ENCODE peak calls at places on chromosomes 5 and 9, in nine cellular contexts. U, O, P, E, F, Z, B, L and A are unnamed samples.

GRCh38 chr5:172731286-172732073 is 39.5 kb downstream of the DUSP1 start:
- DNase-seq in U (no peak), O (no peak), P (no peak), E (no peak), F (no peak), Z (peak), B (no peak), L (peak), A (no peak)

GRCh38 chr5:138336952-138337684 is 948 bp upstream of the FAM53C start:
- DNase-seq in U (no peak), O (no peak), P (no peak), E (no peak), F (no peak), Z (peak), B (peak), L (no peak), A (peak)

GRCh38 chr5:35822541-35822940 is 34.1 kb upstream of the IL7R start:
- DNase-seq in U (no peak), O (no peak), P (no peak), E (no peak), F (peak), Z (no peak), B (no peak), L (no peak), A (no peak)

GRCh38 chr9:132595319-132595718 is 12.9 kb downstream of the BARHL1 start:
- DNase-seq in U (no peak), O (no peak), P (no peak), E (no peak), F (no peak), Z (no peak), B (no peak), L (no peak), A (no peak)

GRCh38 chr9:129811967-129812363 is 9.0 kb downstream of the TOR1B start:
- DNase-seq in U (no peak), O (no peak), P (no peak), E (no peak), F (no peak), Z (no peak), B (no peak), L (no peak), A (no peak)

GRCh38 chr9:32526042-32526706 is at the start of gene RIGI:
- DNase-seq in U (peak), O (peak), P (peak), E (peak), F (peak), Z (peak), B (peak), L (peak), A (peak)

GRCh38 chr5:148688787-148689186 is 34.5 kb upstream of the HTR4 start:
- DNase-seq in U (no peak), O (no peak), P (no peak), E (no peak), F (no peak), Z (no peak), B (no peak), L (no peak), A (no peak)

GRCh38 chr5:91382530-91383026 is 539 bp downstream of the ARRDC3 start:
- DNase-seq in U (peak), O (no peak), P (peak), E (peak), F (no peak), Z (peak), B (peak), L (peak), A (no peak)

GRCh38 chr9:84780385-84780784 is 110.9 kb downstream of the NTRK2 start:
- DNase-seq in U (no peak), O (no peak), P (no peak), E (no peak), F (no peak), Z (no peak), B (no peak), L (no peak), A (no peak)

GRCh38 chr5:105807951-105808350 is 1862.8 kb downstream of the EFNA5 start:
- DNase-seq in U (no peak), O (no peak), P (no peak), E (no peak), F (no peak), Z (no peak), B (no peak), L (no peak), A (no peak)

GRCh38 chr9:110969971-110970381 is 68.3 kb downstream of the LPAR1 start:
- DNase-seq in U (no peak), O (peak), P (no peak), E (peak), F (no peak), Z (no peak), B (no peak), L (peak), A (no peak)

GRCh38 chr5:82296929-82297328 is 18.8 kb upstream of the RPS23 start:
- DNase-seq in U (no peak), O (no peak), P (no peak), E (no peak), F (no peak), Z (no peak), B (no peak), L (no peak), A (no peak)

GRCh38 chr5:52560366-52560765 is 227.3 kb upstream of the ITGA1 start:
- DNase-seq in U (peak), O (no peak), P (no peak), E (peak), F (no peak), Z (no peak), B (peak), L (peak), A (no peak)

GRCh38 chr5:135240781-135241360 is 158.2 kb downstream of the MACROH2A1 start:
- DNase-seq in U (no peak), O (no peak), P (no peak), E (no peak), F (no peak), Z (peak), B (no peak), L (no peak), A (no peak)

GRCh38 chr5:83552275-83552674 is 80.7 kb downstream of the VCAN start:
- DNase-seq in U (no peak), O (no peak), P (no peak), E (no peak), F (no peak), Z (no peak), B (no peak), L (no peak), A (no peak)

GRCh38 chr5:115541586-115541985 is 3.0 kb downstream of the FEM1C start:
- DNase-seq in U (no peak), O (no peak), P (no peak), E (no peak), F (no peak), Z (no peak), B (no peak), L (no peak), A (no peak)

GRCh38 chr5:122312670-122312988 is 592 bp downstream of the SNCAIP start:
- DNase-seq in U (peak), O (no peak), P (no peak), E (peak), F (no peak), Z (no peak), B (no peak), L (peak), A (no peak)

GRCh38 chr9:18821794-18822193 is 211.2 kb downstream of the SAXO1 start:
- DNase-seq in U (no peak), O (no peak), P (no peak), E (peak), F (no peak), Z (no peak), B (no peak), L (peak), A (no peak)

GRCh38 chr9:100848731-100849130 is 179.8 kb upstream of the PLPPR1 start:
- DNase-seq in U (no peak), O (no peak), P (no peak), E (no peak), F (no peak), Z (no peak), B (no peak), L (no peak), A (no peak)

GRCh38 chr5:159337291-159337974 is 7.1 kb upstream of the IL12B start:
- DNase-seq in U (no peak), O (peak), P (peak), E (peak), F (peak), Z (no peak), B (peak), L (peak), A (no peak)

GRCh38 chr5:151067632-151068031 is 13.2 kb downstream of the TNIP1 start:
- DNase-seq in U (no peak), O (no peak), P (no peak), E (no peak), F (no peak), Z (no peak), B (no peak), L (no peak), A (no peak)

GRCh38 chr5:170483701-170484458 is 19.9 kb upstream of the KCNIP1 start:
- DNase-seq in U (no peak), O (no peak), P (no peak), E (peak), F (no peak), Z (no peak), B (no peak), L (peak), A (no peak)

GRCh38 chr9:115262952-115263351 is 145.0 kb upstream of the TNC start:
- DNase-seq in U (no peak), O (no peak), P (no peak), E (no peak), F (no peak), Z (no peak), B (no peak), L (peak), A (no peak)

GRCh38 chr5:41636605-41637004 is 126.2 kb upstream of the PLCXD3 start:
- DNase-seq in U (peak), O (no peak), P (no peak), E (peak), F (no peak), Z (no peak), B (no peak), L (peak), A (no peak)

GRCh38 chr5:111461261-111461671 is 51.1 kb downstream of the STARD4 start:
- DNase-seq in U (peak), O (no peak), P (no peak), E (peak), F (no peak), Z (no peak), B (no peak), L (peak), A (no peak)

GRCh38 chr5:143544606-143545005 is 141.1 kb upstream of the NR3C1 start:
- DNase-seq in U (no peak), O (no peak), P (no peak), E (no peak), F (no peak), Z (no peak), B (no peak), L (no peak), A (no peak)

GRCh38 chr9:78695521-78695920 is 398.6 kb downstream of the PSAT1 start:
- DNase-seq in U (no peak), O (no peak), P (no peak), E (no peak), F (no peak), Z (no peak), B (peak), L (no peak), A (no peak)

GRCh38 chr5:155481182-155481581 is 467.6 kb downstream of the KIF4B start:
- DNase-seq in U (no peak), O (no peak), P (no peak), E (no peak), F (no peak), Z (no peak), B (no peak), L (no peak), A (no peak)

GRCh38 chr5:33049298-33049697 is 338.2 kb downstream of the NPR3 start:
- DNase-seq in U (no peak), O (no peak), P (no peak), E (no peak), F (no peak), Z (no peak), B (no peak), L (peak), A (no peak)

GRCh38 chr9:114799441-114799840 is 6.4 kb downstream of the TNFSF15 start:
- DNase-seq in U (peak), O (no peak), P (no peak), E (no peak), F (no peak), Z (no peak), B (no peak), L (peak), A (peak)

GRCh38 chr5:80761176-80761575 is 106.4 kb upstream of the DHFR start:
- DNase-seq in U (no peak), O (no peak), P (no peak), E (no peak), F (no peak), Z (no peak), B (no peak), L (peak), A (no peak)

GRCh38 chr5:9339206-9339818 is 206.6 kb downstream of the SEMA5A start:
- DNase-seq in U (no peak), O (no peak), P (no peak), E (no peak), F (no peak), Z (no peak), B (no peak), L (no peak), A (no peak)

GRCh38 chr5:6082685-6083084 is 295.7 kb downstream of the MED10 start:
- DNase-seq in U (no peak), O (no peak), P (no peak), E (no peak), F (no peak), Z (no peak), B (no peak), L (no peak), A (no peak)

GRCh38 chr5:90367879-90368278 is 41.7 kb downstream of the CETN3 start:
- DNase-seq in U (no peak), O (no peak), P (no peak), E (no peak), F (no peak), Z (no peak), B (no peak), L (no peak), A (no peak)

GRCh38 chr5:150989695-150990094 is 30.7 kb upstream of the GPX3 start:
- DNase-seq in U (peak), O (no peak), P (no peak), E (no peak), F (no peak), Z (no peak), B (peak), L (peak), A (no peak)